ENCODE peak calls at places on chromosomes 11 and 22, in seven cellular contexts. S is body of pancreas, N is AG09309, M is A549, P is gastrocnemius medialis, K is GM23248, O is BJ. B is an unnamed sample.

GRCh38 chr11:14454861-14455632 is 44.6 kb downstream of the COPB1 start:
- DNase-seq in S (no peak), N (no peak), M (no peak), P (no peak), K (peak), O (no peak), B (no peak)

GRCh38 chr11:115985896-115986295 is 481.7 kb upstream of the CADM1 start:
- DNase-seq in S (no peak), N (no peak), M (no peak), P (no peak), K (no peak), O (no peak), B (no peak)

GRCh38 chr11:46180741-46181140 is 59.5 kb upstream of the PHF21A start:
- DNase-seq in S (no peak), N (no peak), M (no peak), P (no peak), K (no peak), O (no peak), B (no peak)

GRCh38 chr11:16356751-16357365 is 512 bp upstream of the SOX6 start:
- DNase-seq in S (no peak), N (no peak), M (no peak), P (peak), K (peak), O (no peak), B (no peak)

GRCh38 chr22:41256254-41256897 is 15.6 kb upstream of the CHADL start:
- DNase-seq in S (no peak), N (peak), M (peak), P (no peak), K (peak), O (peak), B (peak)

GRCh38 chr11:9103542-9104276 is 12.3 kb upstream of the SCUBE2 start:
- DNase-seq in S (peak), N (no peak), M (no peak), P (no peak), K (no peak), O (no peak), B (no peak)

GRCh38 chr11:115522302-115522701 is 18.1 kb upstream of the CADM1 start:
- DNase-seq in S (no peak), N (no peak), M (no peak), P (no peak), K (no peak), O (no peak), B (no peak)

GRCh38 chr11:134362192-134362901 is 30.6 kb downstream of the GLB1L2 start:
- DNase-seq in S (no peak), N (no peak), M (no peak), P (no peak), K (no peak), O (no peak), B (no peak)

GRCh38 chr22:17235149-17235655 is 16.0 kb upstream of the ADA2 start:
- DNase-seq in S (no peak), N (no peak), M (no peak), P (no peak), K (no peak), O (no peak), B (no peak)

GRCh38 chr22:29670615-29671014 is 49.2 kb upstream of the CABP7 start:
- DNase-seq in S (no peak), N (no peak), M (no peak), P (no peak), K (no peak), O (no peak), B (no peak)

GRCh38 chr22:47166446-47167016 is 404.1 kb downstream of the TBC1D22A start:
- DNase-seq in S (no peak), N (no peak), M (no peak), P (peak), K (no peak), O (no peak), B (no peak)

GRCh38 chr11:103491777-103492176 is 382.6 kb downstream of the DYNC2H1 start:
- DNase-seq in S (no peak), N (no peak), M (no peak), P (no peak), K (no peak), O (no peak), B (no peak)

GRCh38 chr11:77092382-77092781 is 10.3 kb upstream of the OMP start:
- DNase-seq in S (no peak), N (no peak), M (no peak), P (no peak), K (no peak), O (no peak), B (no peak)

GRCh38 chr22:18031670-18032454 is 7.5 kb upstream of the MICAL3 start:
- DNase-seq in S (peak), N (peak), M (peak), P (peak), K (peak), O (peak), B (peak)

GRCh38 chr11:78821371-78822306 is 247.0 kb upstream of the NARS2 start:
- DNase-seq in S (no peak), N (no peak), M (no peak), P (no peak), K (no peak), O (no peak), B (no peak)

GRCh38 chr22:17734197-17734596 is 40.1 kb downstream of the BID start:
- DNase-seq in S (no peak), N (peak), M (no peak), P (no peak), K (peak), O (no peak), B (no peak)

GRCh38 chr11:97409141-97409540 is 1019.3 kb downstream of the JRKL start:
- DNase-seq in S (no peak), N (no peak), M (no peak), P (no peak), K (no peak), O (no peak), B (no peak)

GRCh38 chr11:76626921-76627391 is 43.6 kb downstream of the LRRC32 start:
- DNase-seq in S (no peak), N (peak), M (no peak), P (no peak), K (peak), O (no peak), B (no peak)

GRCh38 chr11:6608726-6609501 is 3.1 kb downstream of the TAF10 start:
- DNase-seq in S (no peak), N (no peak), M (no peak), P (no peak), K (no peak), O (no peak), B (no peak)

GRCh38 chr22:46125311-46125710 is 25.0 kb upstream of the PPARA start:
- DNase-seq in S (no peak), N (no peak), M (no peak), P (no peak), K (no peak), O (no peak), B (no peak)

GRCh38 chr22:46029036-46029435 is 52.1 kb upstream of the WNT7B start:
- DNase-seq in S (peak), N (no peak), M (no peak), P (no peak), K (no peak), O (no peak), B (no peak)

GRCh38 chr11:115606223-115607220 is 102.3 kb upstream of the CADM1 start:
- DNase-seq in S (peak), N (peak), M (no peak), P (peak), K (no peak), O (no peak), B (no peak)

GRCh38 chr22:32043391-32043790 is 330 bp downstream of the SLC5A1 start:
- DNase-seq in S (peak), N (no peak), M (no peak), P (no peak), K (no peak), O (no peak), B (no peak)

GRCh38 chr11:19352736-19353110 is 112.0 kb upstream of the E2F8 start:
- DNase-seq in S (no peak), N (no peak), M (no peak), P (no peak), K (no peak), O (no peak), B (no peak)

GRCh38 chr11:99693941-99694492 is 673.3 kb downstream of the CNTN5 start:
- DNase-seq in S (peak), N (no peak), M (peak), P (no peak), K (peak), O (no peak), B (peak)

GRCh38 chr11:74449369-74449931 is 17.9 kb downstream of the KCNE3 start:
- DNase-seq in S (peak), N (peak), M (peak), P (peak), K (peak), O (peak), B (peak)

GRCh38 chr11:80320765-80321164 is 879.9 kb upstream of the TENM4 start:
- DNase-seq in S (no peak), N (no peak), M (no peak), P (no peak), K (no peak), O (no peak), B (no peak)

GRCh38 chr11:65315204-65315865 is 669 bp downstream of the CDC42EP2 start:
- DNase-seq in S (peak), N (no peak), M (peak), P (peak), K (peak), O (no peak), B (no peak)

GRCh38 chr11:105357146-105357545 is 217.6 kb upstream of the CARD18 start:
- DNase-seq in S (no peak), N (no peak), M (no peak), P (no peak), K (no peak), O (no peak), B (no peak)

GRCh38 chr11:128153697-128154048 is 433.7 kb downstream of the ETS1 start:
- DNase-seq in S (no peak), N (no peak), M (no peak), P (no peak), K (no peak), O (no peak), B (no peak)

GRCh38 chr11:91869751-91870150 is 354.9 kb upstream of the FAT3 start:
- DNase-seq in S (no peak), N (no peak), M (no peak), P (no peak), K (no peak), O (no peak), B (no peak)

GRCh38 chr11:73470036-73470624 is 93.9 kb downstream of the RELT start:
- DNase-seq in S (no peak), N (no peak), M (no peak), P (peak), K (no peak), O (no peak), B (no peak)

GRCh38 chr22:37187552-37187890 is 526 bp downstream of the C1QTNF6 start:
- DNase-seq in S (no peak), N (no peak), M (no peak), P (no peak), K (peak), O (no peak), B (no peak)

GRCh38 chr11:125371451-125371935 is 124.6 kb downstream of the FEZ1 start:
- DNase-seq in S (no peak), N (no peak), M (no peak), P (no peak), K (no peak), O (no peak), B (no peak)

GRCh38 chr22:40694409-40694808 is 15.1 kb downstream of the MCHR1 start:
- DNase-seq in S (no peak), N (no peak), M (no peak), P (no peak), K (no peak), O (no peak), B (no peak)

GRCh38 chr22:33883561-33883960 is 36.7 kb downstream of the LARGE1 start:
- DNase-seq in S (no peak), N (no peak), M (no peak), P (peak), K (no peak), O (no peak), B (peak)

DNA sequence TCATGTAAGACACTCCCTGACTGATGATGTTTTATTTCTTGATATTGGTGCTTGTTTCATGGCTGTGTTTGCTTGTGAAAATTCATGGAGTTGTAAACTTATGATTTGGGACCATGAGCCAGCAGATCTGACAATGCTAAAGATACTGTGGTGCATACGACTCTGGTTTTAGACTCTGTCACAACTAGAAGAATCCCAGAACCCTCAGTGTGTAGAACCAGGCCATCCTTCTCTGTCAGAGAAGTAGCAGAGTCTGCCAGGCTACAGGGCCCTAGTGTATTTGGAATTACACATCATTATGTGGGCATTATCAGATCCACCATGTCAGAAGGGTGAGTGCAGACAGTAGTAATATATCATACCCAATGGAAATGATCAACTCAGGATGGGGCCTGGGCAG is 209.8 kb upstream of the POU2AF2 start:
- DNase-seq in S (no peak), N (no peak), M (no peak), P (no peak), K (no peak), O (no peak), B (no peak)
- H3K4me3 ChIP-seq in S (no peak), N (no peak), M (no peak), P (no peak), K (no peak), O (no peak), B (no peak)

DNA sequence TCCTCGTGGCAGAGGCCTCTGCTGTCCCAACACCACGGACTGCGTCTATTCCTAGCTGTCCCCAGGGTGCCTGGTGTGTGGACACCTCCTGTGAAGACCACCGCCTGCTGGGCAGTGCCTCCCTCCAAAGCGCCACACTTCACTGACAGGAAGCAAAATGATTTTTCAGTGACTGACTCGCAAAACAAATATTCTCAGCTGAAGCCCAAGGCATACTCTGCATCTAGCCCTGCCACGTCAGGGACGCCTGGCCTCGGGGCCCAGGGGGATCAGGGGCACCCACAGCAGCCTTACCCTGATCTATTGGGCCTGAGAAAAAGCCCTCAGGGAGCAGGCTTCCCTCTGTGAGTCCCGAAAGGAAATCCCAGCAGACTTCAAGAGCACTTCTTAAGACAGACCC is 2.2 kb downstream of the BRD1 start:
- DNase-seq in S (no peak), N (no peak), M (no peak), P (no peak), K (peak), O (no peak), B (no peak)
- H3K4me3 ChIP-seq in S (no peak), N (peak), M (peak), P (peak), K (peak), O (peak), B (peak)

GRCh38 chr11:71843858-71844257 is 10.9 kb downstream of the DEFB108B start:
- DNase-seq in S (no peak), N (no peak), M (no peak), P (no peak), K (no peak), O (no peak), B (no peak)
- H3K4me3 ChIP-seq in S (no peak), N (no peak), M (no peak), P (no peak), K (no peak), O (no peak), B (no peak)

DNA sequence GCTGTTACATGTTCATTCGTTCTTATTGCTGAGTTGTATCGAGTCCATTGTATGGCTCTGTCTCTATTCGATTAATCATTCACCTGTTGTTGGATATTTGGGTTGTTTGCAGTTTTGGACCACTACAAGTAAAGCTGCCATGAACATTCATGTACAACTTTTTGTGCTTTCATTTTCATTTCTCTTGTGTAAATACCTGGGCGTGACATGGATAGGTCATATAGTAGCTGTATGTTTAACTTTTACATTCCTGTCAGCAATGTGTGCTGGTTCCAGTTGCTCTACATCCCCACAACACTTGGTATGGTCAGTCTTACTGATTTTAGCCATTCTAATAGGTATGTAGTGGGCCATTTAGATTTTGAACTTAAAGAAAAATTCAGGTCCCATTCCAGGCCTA is 194.2 kb upstream of the PLET1 start:
- DNase-seq in S (no peak), N (no peak), M (no peak), P (no peak), K (no peak), O (no peak), B (no peak)
- H3K4me3 ChIP-seq in S (no peak), N (no peak), M (no peak), P (no peak), K (no peak), O (no peak), B (no peak)

GRCh38 chr11:118622376-118623290 is 15.2 kb downstream of the PHLDB1 start:
- DNase-seq in S (no peak), N (no peak), M (peak), P (peak), K (peak), O (no peak), B (no peak)
- H3K4me3 ChIP-seq in S (no peak), N (peak), M (no peak), P (peak), K (peak), O (peak), B (peak)

GRCh38 chr11:27698872-27699241 is 1.4 kb downstream of the BDNF start:
- DNase-seq in S (peak), N (peak), M (peak), P (peak), K (peak), O (peak), B (no peak)
- H3K4me3 ChIP-seq in S (no peak), N (peak), M (peak), P (peak), K (peak), O (peak), B (peak)

GRCh38 chr11:66743271-66743968 is 14.4 kb upstream of the SPTBN2 start:
- DNase-seq in S (peak), N (no peak), M (peak), P (no peak), K (no peak), O (no peak), B (no peak)
- H3K4me3 ChIP-seq in S (no peak), N (no peak), M (peak), P (peak), K (peak), O (no peak), B (no peak)

GRCh38 chr11:60872952-60873524 is 5.7 kb downstream of the ZP1 start:
- DNase-seq in S (no peak), N (peak), M (no peak), P (peak), K (peak), O (peak), B (peak)

GRCh38 chr11:60870733-60871377 is 3.5 kb downstream of the ZP1 start:
- DNase-seq in S (no peak), N (no peak), M (no peak), P (no peak), K (no peak), O (no peak), B (no peak)

GRCh38 chr11:60870276-60870675 is 2.9 kb downstream of the ZP1 start:
- DNase-seq in S (peak), N (no peak), M (no peak), P (no peak), K (no peak), O (no peak), B (no peak)

GRCh38 chr11:60872124-60872951 is 5.0 kb downstream of the ZP1 start:
- DNase-seq in S (peak), N (no peak), M (no peak), P (peak), K (peak), O (no peak), B (no peak)

GRCh38 chr11:60871378-60872061 is 4.2 kb downstream of the ZP1 start:
- DNase-seq in S (no peak), N (no peak), M (no peak), P (no peak), K (peak), O (no peak), B (no peak)
- H3K4me3 ChIP-seq in S (no peak), N (no peak), M (no peak), P (no peak), K (no peak), O (no peak), B (no peak)